ENCODE peak calls at places on chromosomes 11 and 22, in seven cellular contexts. F is retinal pigment epithelial cell, J is upper lobe of right lung, K is GM20000, Z is brain microvascular endothelial cell, V is body of pancreas, T is pancreas. Y is an unnamed sample.

GRCh38 chr11:106670069-106670468 is 348.2 kb downstream of the GUCY1A2 start:
- DNase-seq in T (no peak), K (no peak), J (no peak), Z (no peak), F (peak), V (no peak), Y (no peak)

GRCh38 chr11:87281496-87281895 is 243.8 kb downstream of the TMEM135 start:
- DNase-seq in T (no peak), V (no peak), Z (peak), K (no peak), J (no peak), F (no peak), Y (no peak)

GRCh38 chr11:73158356-73159051 is 16.4 kb upstream of the FCHSD2 start:
- DNase-seq in V (no peak), Z (peak), J (no peak), K (no peak), F (no peak), T (no peak), Y (no peak)

GRCh38 chr11:65891180-65892136 is 985 bp downstream of the CCDC85B start:
- DNase-seq in Z (no peak), J (no peak), T (no peak), V (no peak), K (no peak), F (no peak), Y (peak)

GRCh38 chr11:13054278-13054677 is 45.2 kb downstream of the RASSF10 start:
- DNase-seq in F (no peak), K (no peak), V (no peak), J (no peak), Z (no peak), T (no peak), Y (no peak)

GRCh38 chr11:128610765-128611617 is 23.6 kb upstream of the ETS1 start:
- DNase-seq in K (peak), F (no peak), Z (no peak), V (no peak), J (no peak), T (no peak), Y (peak)

GRCh38 chr11:86919557-86920210 is 35.5 kb downstream of the FZD4 start:
- DNase-seq in J (no peak), V (no peak), T (no peak), F (no peak), Z (peak), K (peak), Y (peak)

GRCh38 chr11:103883291-103883690 is 153.1 kb upstream of the DDI1 start:
- DNase-seq in T (no peak), J (no peak), V (no peak), F (no peak), Z (no peak), K (no peak), Y (no peak)

GRCh38 chr11:130737866-130738431 is 178.3 kb downstream of the SNX19 start:
- DNase-seq in F (no peak), V (peak), K (no peak), T (no peak), J (no peak), Z (peak), Y (no peak)

GRCh38 chr11:17531071-17531817 is 13.0 kb downstream of the USH1C start:
- DNase-seq in Z (no peak), J (no peak), T (no peak), K (no peak), V (no peak), F (no peak), Y (no peak)

GRCh38 chr22:24146791-24147353 is 34.4 kb upstream of the SUSD2 start:
- DNase-seq in K (no peak), F (peak), Z (peak), V (peak), T (peak), J (no peak), Y (no peak)

GRCh38 chr22:19568337-19569311 is 44.4 kb upstream of the CLDN5 start:
- DNase-seq in V (no peak), K (no peak), Z (peak), F (no peak), T (no peak), J (no peak), Y (no peak)

GRCh38 chr11:64152841-64153691 is 12.8 kb downstream of the MACROD1 start:
- DNase-seq in V (peak), T (peak), Z (peak), K (peak), F (no peak), J (peak), Y (peak)

GRCh38 chr11:2932850-2933251 is 3.6 kb upstream of the PHLDA2 start:
- DNase-seq in J (peak), Z (peak), T (no peak), F (no peak), V (peak), K (no peak), Y (no peak)

GRCh38 chr11:122045181-122045586 is 70.8 kb downstream of the BLID start:
- DNase-seq in Z (peak), V (no peak), J (no peak), F (peak), T (no peak), K (no peak), Y (no peak)

GRCh38 chr11:110795124-110795624 is 82.9 kb upstream of the ARHGAP20 start:
- DNase-seq in V (no peak), T (no peak), Z (no peak), K (no peak), F (no peak), J (no peak), Y (no peak)

GRCh38 chr22:26585104-26585790 is 4.7 kb downstream of the TPST2 start:
- DNase-seq in Z (peak), F (peak), K (no peak), T (no peak), J (peak), V (peak), Y (no peak)

GRCh38 chr11:3154001-3154599 is 11.0 kb downstream of the OSBPL5 start:
- DNase-seq in K (no peak), F (no peak), V (no peak), T (no peak), Z (peak), J (peak), Y (no peak)

GRCh38 chr11:96218901-96219300 is 124.1 kb downstream of the MAML2 start:
- DNase-seq in Z (no peak), V (no peak), K (no peak), J (no peak), T (no peak), F (no peak), Y (no peak)
- TF ChIP-seq CTCF in Z (no peak), V (no peak), K (no peak), J (no peak), T (no peak), F (no peak), Y (no peak)

GRCh38 chr11:11211186-11211585 is 141.9 kb downstream of the CSNK2A3 start:
- DNase-seq in V (no peak), Z (no peak), F (no peak), K (no peak), T (no peak), J (no peak), Y (no peak)

GRCh38 chr11:11206457-11206856 is 146.6 kb downstream of the CSNK2A3 start:
- DNase-seq in K (no peak), V (no peak), Z (no peak), T (no peak), F (no peak), J (no peak), Y (no peak)

GRCh38 chr11:11208994-11209393 is 144.1 kb downstream of the CSNK2A3 start:
- DNase-seq in K (no peak), V (no peak), J (no peak), Z (no peak), T (no peak), F (no peak), Y (no peak)

GRCh38 chr11:11209967-11210366 is 143.1 kb downstream of the CSNK2A3 start:
- DNase-seq in F (no peak), T (no peak), V (no peak), J (no peak), Z (no peak), K (no peak), Y (no peak)

DNA sequence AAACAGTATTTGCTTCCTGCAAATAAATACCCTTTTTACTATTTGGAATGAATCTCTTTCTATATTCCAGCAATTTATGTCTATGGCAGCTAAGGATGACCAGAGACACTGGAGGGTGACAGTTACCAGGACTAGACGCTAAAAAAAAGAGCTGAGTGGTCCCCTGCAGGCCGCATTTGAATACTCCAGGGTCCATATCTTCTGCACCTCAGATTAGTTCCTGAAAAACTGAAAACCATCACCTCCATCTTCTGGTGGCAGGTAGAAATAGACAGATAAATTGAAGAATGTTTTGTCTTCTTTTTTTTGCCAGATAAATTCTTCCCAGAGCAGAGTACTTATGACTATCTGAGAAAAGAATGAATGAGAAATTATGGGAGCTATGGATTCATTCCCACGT is 145.6 kb downstream of the CSNK2A3 start:
- DNase-seq in K (no peak), T (no peak), J (no peak), Z (no peak), F (no peak), V (no peak), Y (no peak)
- TF ChIP-seq CTCF in K (no peak), T (no peak), J (no peak), Z (no peak), F (no peak), V (no peak), Y (no peak)

DNA sequence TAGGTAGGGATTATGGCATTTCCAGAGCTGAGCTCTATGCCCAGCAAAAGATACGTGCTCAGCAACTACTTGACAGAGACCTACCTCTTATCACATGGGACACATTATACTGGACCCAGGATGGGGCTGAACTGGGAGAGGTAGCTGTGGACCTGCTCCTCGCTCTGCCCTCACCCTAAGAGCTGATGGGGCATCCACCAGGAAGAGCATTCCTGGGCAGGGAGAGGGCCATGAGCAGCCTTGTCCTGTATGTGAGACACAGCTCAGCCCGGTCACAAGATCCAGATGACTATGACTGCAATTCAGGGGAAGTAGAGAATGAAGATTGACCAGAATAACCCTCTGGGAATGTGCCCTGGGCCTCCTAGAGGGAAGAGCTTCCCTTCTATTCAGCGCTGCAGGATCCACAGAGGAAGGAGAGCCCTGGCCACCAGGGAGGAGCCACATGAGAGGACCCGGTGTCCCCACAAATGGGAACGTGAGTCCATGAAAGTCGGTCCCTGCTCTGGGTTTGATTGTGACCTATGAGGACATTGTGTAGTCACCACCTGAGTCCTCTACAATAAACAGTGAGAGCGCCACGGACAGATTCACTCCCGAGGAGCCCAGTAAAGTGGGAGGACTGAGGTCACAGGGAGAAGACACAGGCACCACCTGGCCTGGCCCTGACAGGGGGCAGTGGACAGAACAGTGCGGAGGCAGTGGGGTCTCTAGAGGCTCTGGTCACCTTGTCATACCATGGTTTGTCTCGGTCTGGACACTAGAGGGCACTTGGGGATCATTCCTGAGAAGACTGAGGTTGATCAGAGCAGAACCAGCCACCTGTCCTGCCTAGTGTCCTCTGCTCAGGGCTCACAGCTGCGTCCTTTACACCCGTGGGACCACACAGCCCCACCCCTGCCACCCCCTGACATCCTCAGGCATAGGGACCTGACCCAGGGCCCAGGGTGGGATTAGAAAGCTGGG is 99.5 kb downstream of the ZNF280B start:
- DNase-seq in J (no peak), T (no peak), Z (peak), F (no peak), V (peak), K (peak), Y (peak)
- TF ChIP-seq CTCF in J (peak), T (peak), Z (peak), F (peak), V (peak), K (peak), Y (peak)

DNA sequence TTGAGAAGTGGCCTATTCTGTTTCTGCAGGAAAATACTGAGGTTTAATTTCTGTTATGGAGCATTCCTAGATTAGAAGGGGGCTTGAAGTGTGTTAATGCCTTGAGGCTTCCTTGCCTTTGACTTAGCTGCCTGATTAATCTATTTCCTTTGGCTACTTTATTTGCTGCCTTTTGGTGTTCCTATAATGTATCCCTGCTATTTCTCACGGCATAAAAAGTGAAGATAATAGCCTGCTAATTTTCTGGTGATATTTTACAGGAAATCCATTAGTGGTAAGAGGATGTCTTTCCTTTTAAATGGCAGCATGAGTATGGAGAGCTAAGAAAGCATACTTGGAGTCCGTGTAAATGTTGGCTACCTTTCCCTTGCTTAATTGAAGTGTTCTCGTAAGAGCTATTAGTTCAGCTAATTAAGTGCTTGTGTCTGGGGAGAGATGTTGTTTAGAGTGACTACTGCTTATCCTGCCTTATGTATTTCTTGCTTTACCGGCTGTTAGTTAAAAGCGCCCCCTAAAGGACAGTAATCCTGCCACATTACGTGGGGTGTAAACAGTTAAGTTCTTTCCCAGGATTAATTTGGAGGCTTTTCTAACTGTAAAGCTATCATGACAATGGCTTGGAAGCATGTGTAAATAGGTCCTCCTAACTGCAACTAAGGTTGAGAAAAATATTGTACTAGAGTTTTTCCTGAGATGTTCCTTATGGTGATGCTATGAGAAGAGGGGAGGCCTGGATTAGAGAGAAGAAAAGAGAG is 45.6 kb downstream of the ZNF280B start:
- DNase-seq in T (no peak), V (no peak), J (no peak), Z (no peak), K (no peak), F (no peak), Y (no peak)
- TF ChIP-seq CTCF in T (no peak), V (no peak), J (no peak), Z (peak), K (no peak), F (peak), Y (no peak)

GRCh38 chr11:77071671-77072605 is 5.2 kb downstream of the CAPN5 start:
- DNase-seq in V (no peak), T (peak), Z (peak), K (peak), F (no peak), J (peak), Y (no peak)

GRCh38 chr11:77074205-77074604 is 7.4 kb downstream of the CAPN5 start:
- DNase-seq in T (peak), K (peak), F (no peak), Z (no peak), J (peak), V (peak), Y (no peak)

GRCh38 chr11:77072851-77073327 is 6.1 kb downstream of the CAPN5 start:
- DNase-seq in K (no peak), F (no peak), J (no peak), Z (no peak), V (no peak), T (no peak), Y (no peak)

GRCh38 chr11:77074626-77075221 is 8.0 kb downstream of the CAPN5 start:
- DNase-seq in T (no peak), V (no peak), F (no peak), J (peak), K (no peak), Z (no peak), Y (no peak)

DNA sequence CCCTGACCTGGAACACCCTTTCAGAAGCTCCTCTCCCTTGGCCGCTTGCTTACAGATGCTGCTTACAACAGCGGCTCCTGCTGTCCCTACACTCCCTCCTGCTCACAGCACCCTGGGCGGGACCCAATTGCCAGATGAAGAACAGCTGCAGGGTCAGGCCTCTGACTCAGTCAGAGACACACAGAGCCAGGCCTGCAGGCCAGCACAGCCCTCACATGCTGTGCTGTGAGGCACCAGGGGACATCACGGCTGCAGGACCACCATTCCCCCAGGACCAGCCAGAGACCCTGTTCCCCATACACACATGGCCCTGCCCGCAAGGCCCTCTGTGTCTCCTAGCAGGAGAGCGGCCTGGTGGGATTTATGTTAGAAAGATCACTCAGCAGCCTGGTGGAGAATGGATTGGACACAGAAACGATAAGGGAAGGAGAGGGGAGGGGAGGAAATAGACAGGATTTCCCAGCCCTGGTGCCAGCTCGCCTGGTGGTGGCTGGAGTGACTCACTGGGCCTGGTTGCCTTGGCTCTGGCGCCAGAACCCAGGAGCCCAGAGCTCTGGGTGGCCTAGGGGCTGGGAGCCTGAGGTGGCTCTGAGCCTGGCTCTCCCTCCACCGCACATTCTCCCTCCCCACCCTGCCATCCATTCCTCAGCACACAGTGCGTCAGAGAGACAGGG is 6.7 kb downstream of the CAPN5 start:
- DNase-seq in T (peak), Z (peak), J (peak), V (peak), F (peak), K (peak), Y (no peak)
- TF ChIP-seq CTCF in T (no peak), Z (peak), J (peak), V (peak), F (peak), K (no peak), Y (no peak)

DNA sequence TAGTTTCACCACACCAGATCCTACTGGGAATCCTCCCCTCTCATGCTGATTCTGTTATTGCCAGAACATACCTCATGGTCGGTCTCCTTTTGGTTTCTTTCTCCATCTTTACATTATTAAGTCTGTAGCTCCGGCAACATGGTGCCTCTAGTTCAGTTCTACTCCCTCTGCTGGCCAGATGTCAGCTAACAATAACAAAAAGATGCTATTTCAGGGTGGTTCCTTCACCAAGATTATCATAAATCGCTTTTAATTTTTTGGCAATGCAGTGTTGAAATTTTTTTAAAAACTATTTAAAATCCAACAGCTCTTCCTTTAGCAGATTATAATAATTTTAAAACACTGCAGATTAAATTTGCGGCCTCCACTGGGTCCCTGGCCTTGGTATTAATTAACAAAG is 492.8 kb upstream of the KIRREL3 start:
- DNase-seq in J (no peak), F (no peak), K (no peak), Z (peak), T (no peak), V (no peak), Y (no peak)
- TF ChIP-seq CTCF in J (peak), F (peak), K (peak), Z (peak), T (no peak), V (peak), Y (peak)

GRCh38 chr22:45242778-45243191 is 2.1 kb upstream of the KIAA0930 start:
- DNase-seq in Z (no peak), T (peak), K (no peak), V (peak), J (no peak), F (no peak), Y (no peak)
- TF ChIP-seq CTCF in Z (peak), T (no peak), K (no peak), V (no peak), J (no peak), F (peak), Y (no peak)

GRCh38 chr22:37100589-37101127 is 8.9 kb downstream of the TMPRSS6 start:
- DNase-seq in V (no peak), J (no peak), F (no peak), K (no peak), T (no peak), Z (no peak), Y (no peak)

GRCh38 chr22:37103151-37103550 is 6.4 kb downstream of the TMPRSS6 start:
- DNase-seq in K (no peak), T (no peak), F (no peak), Z (no peak), V (no peak), J (no peak), Y (no peak)

GRCh38 chr22:37095113-37095512 is 14.4 kb downstream of the TMPRSS6 start:
- DNase-seq in V (no peak), K (no peak), J (no peak), T (no peak), F (no peak), Z (no peak), Y (no peak)

GRCh38 chr22:37101311-37102063 is 8.0 kb downstream of the TMPRSS6 start:
- DNase-seq in T (no peak), J (no peak), K (no peak), V (no peak), Z (no peak), F (no peak), Y (no peak)

GRCh38 chr22:37098976-37099577 is 10.4 kb downstream of the TMPRSS6 start:
- DNase-seq in V (no peak), K (peak), J (no peak), T (no peak), F (no peak), Z (no peak), Y (no peak)
- TF ChIP-seq CTCF in V (no peak), K (peak), J (peak), T (no peak), F (peak), Z (peak), Y (peak)

GRCh38 chr22:46931881-46932280 is 169.4 kb downstream of the TBC1D22A start:
- DNase-seq in F (no peak), J (no peak), V (no peak), K (no peak), Z (peak), T (no peak), Y (no peak)

GRCh38 chr22:46929689-46930225 is 167.3 kb downstream of the TBC1D22A start:
- DNase-seq in K (no peak), V (no peak), T (no peak), J (no peak), Z (no peak), F (no peak), Y (no peak)

GRCh38 chr22:46933040-46933439 is 170.6 kb downstream of the TBC1D22A start:
- DNase-seq in T (no peak), V (peak), K (no peak), F (no peak), J (no peak), Z (no peak), Y (no peak)

GRCh38 chr22:46933526-46933925 is 171.1 kb downstream of the TBC1D22A start:
- DNase-seq in F (no peak), K (no peak), T (no peak), J (no peak), Z (no peak), V (peak), Y (no peak)

GRCh38 chr22:46931414-46931813 is 169.0 kb downstream of the TBC1D22A start:
- DNase-seq in J (no peak), V (peak), F (no peak), T (no peak), K (no peak), Z (peak), Y (no peak)
- TF ChIP-seq CTCF in J (no peak), V (peak), F (peak), T (no peak), K (no peak), Z (peak), Y (no peak)

Y was measured in GM13977.